ENCODE peak calls at places on chromosomes 13 and 19, in four cellular contexts. C is stimulated activated CD4-positive, alpha-beta T cell treated with anti-CD3 and anti-CD28 coated beads, Interleukin-2, amount 100 ng/mL, for 24 hours; I is right lobe of liver; Z is NCI-H1048. N is an unnamed sample.
A peak's percentile ranks its signal among the peaks of the same experiment; 100 is the strongest.

GRCh38 chr13:98773053-98773452 is 20.6 kb upstream of the SLC15A1 start:
- DNase-seq in C (no peak), I (no peak), Z (no peak), N (no peak)

GRCh38 chr13:108961542-108962125 is 332.2 kb downstream of the MYO16 start:
- DNase-seq in C (peak; percentile 3), I (no peak), Z (no peak), N (peak; percentile 5)

GRCh38 chr19:41308450-41309224 is 1.3 kb upstream of the CCDC97 start:
- DNase-seq in C (peak; percentile 97), I (peak; percentile 89), Z (peak; percentile 64), N (peak; percentile 72)

GRCh38 chr13:107743983-107744382 is 471.4 kb downstream of the LIG4 start:
- DNase-seq in C (no peak), I (no peak), Z (no peak), N (no peak)

GRCh38 chr19:13865578-13866462 is 11.1 kb upstream of the NANOS3 start:
- DNase-seq in C (no peak), I (no peak), Z (no peak), N (no peak)

GRCh38 chr19:11535792-11536595 is 2.7 kb upstream of the CNN1 start:
- DNase-seq in C (peak; percentile 93), I (peak; percentile 85), Z (peak; percentile 72), N (peak; percentile 81)

GRCh38 chr13:41019027-41019487 is at the start of gene ELF1:
- DNase-seq in C (peak; percentile 45), I (no peak), Z (peak; percentile 20), N (peak; percentile 30)

GRCh38 chr19:6412111-6412999 is 12.3 kb downstream of the KHSRP start:
- DNase-seq in C (peak; percentile 62), I (no peak), Z (no peak), N (peak; percentile 10)

GRCh38 chr19:18282021-18282787 is 782 bp upstream of the JUND start:
- DNase-seq in C (peak; percentile 50), I (no peak), Z (peak; percentile 90), N (no peak)

GRCh38 chr13:112709825-112710783 is 20.3 kb downstream of the ATP11A start:
- DNase-seq in C (no peak), I (peak; percentile 37), Z (no peak), N (no peak)

GRCh38 chr19:7260161-7260560 is 34.1 kb downstream of the INSR start:
- DNase-seq in C (no peak), I (no peak), Z (no peak), N (no peak)

GRCh38 chr13:101570410-101570809 is 117.9 kb downstream of the ITGBL1 start:
- DNase-seq in C (no peak), I (no peak), Z (no peak), N (no peak)

GRCh38 chr19:53947624-53948023 is 15.1 kb upstream of the CACNG8 start:
- DNase-seq in C (no peak), I (no peak), Z (no peak), N (no peak)

GRCh38 chr13:50123862-50124535 is 108.8 kb downstream of the KCNRG start:
- DNase-seq in C (peak; percentile 75), I (no peak), Z (no peak), N (peak; percentile 94)

GRCh38 chr13:47708386-47708785 is 292.7 kb downstream of the SUCLA2 start:
- DNase-seq in C (no peak), I (no peak), Z (no peak), N (no peak)

GRCh38 chr13:40254394-40254793 is 412.0 kb downstream of the FOXO1 start:
- DNase-seq in C (no peak), I (no peak), Z (no peak), N (no peak)

GRCh38 chr19:39412867-39413268 is 399 bp downstream of the PLEKHG2 start:
- DNase-seq in C (no peak), I (no peak), Z (no peak), N (no peak)

GRCh38 chr19:16457195-16457953 is 14.4 kb downstream of the EPS15L1 start:
- DNase-seq in C (no peak), I (no peak), Z (no peak), N (peak; percentile 20)

GRCh38 chr19:47112166-47112663 is 1.4 kb downstream of the ZC3H4 start:
- DNase-seq in C (peak; percentile 86), I (peak; percentile 90), Z (no peak), N (peak; percentile 74)

GRCh38 chr13:44734204-44734707 is 158.1 kb upstream of the TSC22D1 start:
- DNase-seq in C (no peak), I (no peak), Z (no peak), N (no peak)

GRCh38 chr13:79936368-79937136 is 404.4 kb downstream of the SPRY2 start:
- DNase-seq in C (no peak), I (no peak), Z (peak; percentile 31), N (no peak)

GRCh38 chr19:49080392-49080791 is 4.9 kb upstream of the SNRNP70 start:
- DNase-seq in C (no peak), I (no peak), Z (no peak), N (no peak)

GRCh38 chr13:28637714-28638355 is 21.1 kb upstream of the POMP start:
- DNase-seq in C (no peak), I (no peak), Z (no peak), N (no peak)

GRCh38 chr19:18392417-18392816 is 5.0 kb downstream of the LRRC25 start:
- DNase-seq in C (no peak), I (peak; percentile 61), Z (no peak), N (no peak)

GRCh38 chr13:97256343-97256783 is 34.2 kb downstream of the MBNL2 start:
- DNase-seq in C (no peak), I (no peak), Z (no peak), N (no peak)

N was measured in NCI-H2081.